ENCODE peak calls at places on chromosomes 4 and X, in seven cellular contexts. One of them, this sample, is unnamed.

GRCh38 chrX:378443-378842 is 8.3 kb downstream of the PPP2R3B start:
- DNase-seq in stimulated activated CD8-positive, alpha-beta memory T cell treated with anti-CD3 and anti-CD28 coated beads, Interleukin-7, amount 100 ng/mL, for 24 hours: no peak
- DNase-seq in stimulated activated CD4-positive, alpha-beta T cell treated with anti-CD3 and anti-CD28 coated beads, Interleukin-2, amount 100 ng/mL, for 48 hours: no peak
- DNase-seq in AG08396: no peak
- DNase-seq in T-cell: no peak
- DNase-seq in MV-4-11: no peak
- DNase-seq in H9: no peak
- DNase-seq in this sample: no peak

GRCh38 chrX:48958635-48959094 is 1.3 kb upstream of the OTUD5 start:
- DNase-seq in stimulated activated CD8-positive, alpha-beta memory T cell treated with anti-CD3 and anti-CD28 coated beads, Interleukin-7, amount 100 ng/mL, for 24 hours: no peak
- DNase-seq in H9: no peak
- DNase-seq in AG08396: peak; percentile 30
- DNase-seq in T-cell: peak; percentile 8
- DNase-seq in MV-4-11: no peak
- DNase-seq in stimulated activated CD4-positive, alpha-beta T cell treated with anti-CD3 and anti-CD28 coated beads, Interleukin-2, amount 100 ng/mL, for 48 hours: no peak
- DNase-seq in this sample: peak; percentile 57

GRCh38 chr4:100907465-100908454 is 389.9 kb upstream of the EMCN start:
- DNase-seq in MV-4-11: no peak
- DNase-seq in H9: no peak
- DNase-seq in stimulated activated CD8-positive, alpha-beta memory T cell treated with anti-CD3 and anti-CD28 coated beads, Interleukin-7, amount 100 ng/mL, for 24 hours: no peak
- DNase-seq in stimulated activated CD4-positive, alpha-beta T cell treated with anti-CD3 and anti-CD28 coated beads, Interleukin-2, amount 100 ng/mL, for 48 hours: no peak
- DNase-seq in AG08396: no peak
- DNase-seq in T-cell: no peak
- DNase-seq in this sample: no peak

GRCh38 chr4:182925298-182925738 is 8.1 kb upstream of the DCTD start:
- DNase-seq in H9: peak; percentile 91
- DNase-seq in AG08396: peak; percentile 24
- DNase-seq in T-cell: peak; percentile 51
- DNase-seq in stimulated activated CD8-positive, alpha-beta memory T cell treated with anti-CD3 and anti-CD28 coated beads, Interleukin-7, amount 100 ng/mL, for 24 hours: no peak
- DNase-seq in MV-4-11: peak; percentile 82
- DNase-seq in stimulated activated CD4-positive, alpha-beta T cell treated with anti-CD3 and anti-CD28 coated beads, Interleukin-2, amount 100 ng/mL, for 48 hours: peak; percentile 41
- DNase-seq in this sample: peak; percentile 96

GRCh38 chr4:100372432-100372831 is 145.4 kb downstream of the EMCN start:
- DNase-seq in T-cell: no peak
- DNase-seq in MV-4-11: no peak
- DNase-seq in stimulated activated CD4-positive, alpha-beta T cell treated with anti-CD3 and anti-CD28 coated beads, Interleukin-2, amount 100 ng/mL, for 48 hours: no peak
- DNase-seq in stimulated activated CD8-positive, alpha-beta memory T cell treated with anti-CD3 and anti-CD28 coated beads, Interleukin-7, amount 100 ng/mL, for 24 hours: no peak
- DNase-seq in H9: no peak
- DNase-seq in AG08396: no peak
- DNase-seq in this sample: peak; percentile 33

GRCh38 chr4:70705856-70706461 is 15.8 kb upstream of the RUFY3 start:
- DNase-seq in H9: no peak
- DNase-seq in AG08396: no peak
- DNase-seq in stimulated activated CD4-positive, alpha-beta T cell treated with anti-CD3 and anti-CD28 coated beads, Interleukin-2, amount 100 ng/mL, for 48 hours: no peak
- DNase-seq in stimulated activated CD8-positive, alpha-beta memory T cell treated with anti-CD3 and anti-CD28 coated beads, Interleukin-7, amount 100 ng/mL, for 24 hours: no peak
- DNase-seq in MV-4-11: no peak
- DNase-seq in T-cell: no peak
- DNase-seq in this sample: peak; percentile 80

GRCh38 chr4:23320881-23321612 is 568.8 kb downstream of the PPARGC1A start:
- DNase-seq in T-cell: no peak
- DNase-seq in stimulated activated CD8-positive, alpha-beta memory T cell treated with anti-CD3 and anti-CD28 coated beads, Interleukin-7, amount 100 ng/mL, for 24 hours: no peak
- DNase-seq in stimulated activated CD4-positive, alpha-beta T cell treated with anti-CD3 and anti-CD28 coated beads, Interleukin-2, amount 100 ng/mL, for 48 hours: no peak
- DNase-seq in H9: no peak
- DNase-seq in AG08396: no peak
- DNase-seq in MV-4-11: no peak
- DNase-seq in this sample: no peak

GRCh38 chrX:57595381-57595811 is 3.6 kb downstream of the ZXDB start:
- DNase-seq in stimulated activated CD4-positive, alpha-beta T cell treated with anti-CD3 and anti-CD28 coated beads, Interleukin-2, amount 100 ng/mL, for 48 hours: no peak
- DNase-seq in H9: no peak
- DNase-seq in stimulated activated CD8-positive, alpha-beta memory T cell treated with anti-CD3 and anti-CD28 coated beads, Interleukin-7, amount 100 ng/mL, for 24 hours: no peak
- DNase-seq in MV-4-11: no peak
- DNase-seq in T-cell: no peak
- DNase-seq in AG08396: peak; percentile 29
- DNase-seq in this sample: peak; percentile 21